ENCODE peak calls at places on chromosomes 12 and 14, in five cellular contexts. C is uterus, P is DND-41, I is breast epithelium, L is ascending aorta. R is an unnamed sample.
A peak's percentile ranks its signal among the peaks of the same experiment; 100 is the strongest.

GRCh38 chr12:79252358-79253075 is 387.9 kb downstream of the SYT1 start:
- DNase-seq in L (no peak), C (no peak), I (no peak), P (no peak), R (no peak)

GRCh38 chr12:6047249-6048227 is 76.9 kb downstream of the VWF start:
- DNase-seq in L (no peak), I (no peak), P (no peak), C (no peak), R (no peak)

GRCh38 chr12:107435520-107435919 is 250.1 kb upstream of the PWP1 start:
- DNase-seq in C (no peak), I (no peak), L (no peak), P (no peak), R (no peak)

GRCh38 chr12:5872745-5873144 is 72.3 kb downstream of the ANO2 start:
- DNase-seq in I (no peak), L (no peak), P (no peak), C (no peak), R (no peak)

GRCh38 chr14:90301580-90302181 is 30.1 kb downstream of the NRDE2 start:
- DNase-seq in C (no peak), P (no peak), L (no peak), I (no peak), R (no peak)

GRCh38 chr12:81610955-81611889 is 147.9 kb downstream of the PPFIA2 start:
- DNase-seq in I (no peak), C (no peak), L (no peak), P (no peak), R (no peak)

GRCh38 chr12:20411309-20411708 is 43.0 kb downstream of the PDE3A start:
- DNase-seq in C (no peak), L (no peak), I (no peak), P (no peak), R (no peak)

GRCh38 chr14:102777711-102778615 is 714 bp downstream of the TRAF3 start:
- DNase-seq in I (no peak), C (no peak), L (no peak), P (peak; percentile 15), R (peak; percentile 51)

GRCh38 chr12:5222011-5222461 is 178.4 kb downstream of the KCNA5 start:
- DNase-seq in C (no peak), I (no peak), L (no peak), P (no peak), R (no peak)

GRCh38 chr14:37598973-37599526 is 3.6 kb downstream of the TTC6 start:
- DNase-seq in I (no peak), L (no peak), P (no peak), C (no peak), R (no peak)

GRCh38 chr12:80857311-80857710 is 80.4 kb downstream of the LIN7A start:
- DNase-seq in L (no peak), P (no peak), C (no peak), I (no peak), R (no peak)

GRCh38 chr14:99972748-99973466 is 92.3 kb upstream of the EVL start:
- DNase-seq in P (no peak), C (no peak), L (no peak), I (no peak), R (no peak)

GRCh38 chr14:103638594-103638993 is 9.6 kb downstream of the KLC1 start:
- DNase-seq in P (no peak), I (no peak), C (no peak), L (no peak), R (no peak)

GRCh38 chr14:58533417-58533816 is 104.3 kb upstream of the DACT1 start:
- DNase-seq in C (no peak), L (no peak), I (no peak), P (no peak), R (no peak)

GRCh38 chr14:62743569-62743968 is 301.7 kb downstream of the KCNH5 start:
- DNase-seq in P (no peak), I (no peak), C (no peak), L (no peak), R (no peak)

GRCh38 chr14:104422301-104423223 is 157.0 kb upstream of the C14orf180 start:
- DNase-seq in C (no peak), P (no peak), L (no peak), I (no peak), R (no peak)

GRCh38 chr14:60946773-60947172 is 34.1 kb downstream of the TRMT5 start:
- DNase-seq in C (no peak), L (no peak), P (no peak), I (no peak), R (no peak)

GRCh38 chr14:100698719-100699448 is 27.8 kb upstream of the DLK1 start:
- DNase-seq in I (no peak), C (no peak), P (no peak), L (no peak), R (no peak)

GRCh38 chr14:30243805-30244204 is 315.2 kb upstream of the G2E3 start:
- DNase-seq in L (no peak), P (no peak), C (no peak), I (no peak), R (no peak)

GRCh38 chr12:22321018-22321605 is 13.4 kb downstream of the ST8SIA1 start:
- DNase-seq in I (no peak), C (no peak), P (no peak), L (no peak), R (no peak)

GRCh38 chr12:6867407-6868210 is at the start of gene TPI1:
- DNase-seq in C (peak; percentile 87), L (peak; percentile 91), I (peak; percentile 68), P (peak; percentile 80), R (peak; percentile 62)

GRCh38 chr12:104718581-104718980 is 239.5 kb downstream of the SLC41A2 start:
- DNase-seq in L (no peak), P (no peak), I (no peak), C (no peak), R (no peak)

GRCh38 chr14:77580477-77580876 is 36.0 kb downstream of the SPTLC2 start:
- DNase-seq in I (no peak), C (no peak), P (no peak), L (no peak), R (no peak)

GRCh38 chr14:77579760-77580159 is 36.7 kb downstream of the SPTLC2 start:
- DNase-seq in L (no peak), I (no peak), C (no peak), P (no peak), R (no peak)

GRCh38 chr14:77582511-77582910 is 33.9 kb downstream of the SPTLC2 start:
- DNase-seq in P (no peak), I (no peak), C (no peak), L (no peak), R (no peak)

GRCh38 chr14:77579065-77579464 is 37.4 kb downstream of the SPTLC2 start:
- DNase-seq in I (no peak), C (no peak), P (no peak), L (no peak), R (no peak)

GRCh38 chr14:77580964-77581505 is 35.4 kb downstream of the SPTLC2 start:
- DNase-seq in I (no peak), C (no peak), L (no peak), P (no peak), R (peak; percentile 41)
- H3K27ac ChIP-seq in I (peak overlapping the region; percentile 0), C (peak overlapping the region; percentile 30), L (peak overlapping the region; percentile 1), P (no peak overlapping the region), R (peak overlapping the region; percentile 29)

GRCh38 chr12:123092866-123093265 is 58.0 kb downstream of the PITPNM2 start:
- DNase-seq in C (no peak), P (no peak), I (no peak), L (no peak), R (no peak)

GRCh38 chr12:123096159-123096558 is 54.7 kb downstream of the PITPNM2 start:
- DNase-seq in P (no peak), L (no peak), C (no peak), I (no peak), R (no peak)

GRCh38 chr12:123094349-123095073 is 56.4 kb downstream of the PITPNM2 start:
- DNase-seq in I (peak; percentile 81), L (peak; percentile 77), P (no peak), C (peak; percentile 68), R (no peak)

GRCh38 chr12:123097521-123098084 is 53.3 kb downstream of the PITPNM2 start:
- DNase-seq in L (peak; percentile 71), I (no peak), P (no peak), C (no peak), R (no peak)

DNA sequence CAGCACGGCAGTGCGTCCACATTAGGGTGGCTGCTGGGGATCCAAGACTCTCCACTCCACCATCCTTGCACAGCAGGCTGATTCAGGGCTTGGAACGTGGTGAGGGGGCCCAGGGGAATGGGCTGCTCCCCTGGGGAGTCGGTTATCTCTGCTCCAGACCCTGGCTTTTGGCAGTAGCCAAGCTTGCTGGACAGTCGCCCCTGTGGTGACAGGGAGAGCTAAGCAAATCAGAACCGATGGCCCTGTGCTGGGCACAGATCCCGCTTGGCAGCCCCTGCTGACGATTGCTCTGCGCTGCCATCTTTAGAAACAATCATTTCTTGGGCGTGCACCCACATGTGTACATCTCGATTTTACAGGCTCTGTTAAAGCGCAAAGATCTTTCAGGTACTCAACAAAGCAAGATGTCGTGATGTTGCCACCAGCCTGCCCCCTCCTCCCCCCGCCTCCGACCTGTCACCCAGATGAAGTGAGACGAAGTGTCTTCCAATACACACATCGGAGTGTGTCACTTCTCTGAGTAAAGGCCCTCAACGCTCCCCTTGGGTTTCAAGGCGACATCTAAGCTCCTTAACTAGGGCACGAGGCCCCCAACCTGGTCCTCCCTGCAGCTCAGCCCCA is 55.7 kb downstream of the PITPNM2 start:
- DNase-seq in I (no peak), C (no peak), P (no peak), L (no peak), R (no peak)
- H3K4me1 ChIP-seq in I (no peaks in the 10 kb centered on the region), C (peaks cover 5% of the 10 kb centered on the region), P (no peaks in the 10 kb centered on the region), L (peaks cover 11% of the 10 kb centered on the region), R (no peaks in the 10 kb centered on the region)

GRCh38 chr12:30823764-30824163 is 69.0 kb upstream of the CAPRIN2 start:
- DNase-seq in L (no peak), I (no peak), P (no peak), C (no peak), R (no peak)
- H3K4me3 ChIP-seq in L (no peak overlapping the region), I (no peak overlapping the region), P (no peak overlapping the region), C (no peak overlapping the region), R (no peak overlapping the region)

GRCh38 chr12:13442457-13442856 is 245.9 kb downstream of the EMP1 start:
- DNase-seq in P (no peak), I (no peak), L (no peak), C (no peak), R (no peak)

GRCh38 chr12:13440844-13441243 is 244.3 kb downstream of the EMP1 start:
- DNase-seq in P (no peak), L (no peak), C (no peak), I (no peak), R (no peak)

GRCh38 chr12:13443498-13443897 is 247.0 kb downstream of the EMP1 start:
- DNase-seq in L (no peak), C (no peak), P (no peak), I (no peak), R (no peak)

GRCh38 chr12:13444076-13444475 is 247.6 kb downstream of the EMP1 start:
- DNase-seq in L (no peak), I (no peak), C (no peak), P (no peak), R (no peak)

GRCh38 chr12:13443028-13443427 is 246.5 kb downstream of the EMP1 start:
- DNase-seq in P (no peak), I (no peak), L (no peak), C (no peak), R (no peak)
- H3K27ac ChIP-seq in P (no peak overlapping the region), I (no peak overlapping the region), L (no peak overlapping the region), C (no peak overlapping the region), R (no peak overlapping the region)

GRCh38 chr12:124564232-124564958 is 3.0 kb downstream of the NCOR2 start:
- DNase-seq in L (no peak), P (no peak), I (no peak), C (no peak), R (no peak)
- H3K4me1 ChIP-seq in L (peaks cover 16% of the 10 kb centered on the region), P (peaks cover 30% of the 10 kb centered on the region), I (peaks cover 10% of the 10 kb centered on the region), C (no peaks in the 10 kb centered on the region), R (peaks cover 39% of the 10 kb centered on the region)

R was measured in CD4-positive, alpha-beta memory T cell.